ENCODE peak calls at places on chromosome 18, in nine cellular contexts. Q, X, N, T, L, M, A, V and H are unnamed samples.
A peak's percentile ranks its signal among the peaks of the same experiment; 100 is the strongest.

GRCh38 chr18:58687871-58688308 is 16.6 kb downstream of the MALT1 start:
- DNase-seq in Q (no peak), X (peak; percentile 18), N (no peak), T (no peak), L (no peak), M (no peak), A (no peak), V (no peak), H (peak; percentile 41)

GRCh38 chr18:54690198-54690597 is 99.2 kb downstream of the DYNAP start:
- DNase-seq in Q (peak; percentile 73), X (peak; percentile 55), N (no peak), T (peak; percentile 12), L (no peak), M (no peak), A (no peak), V (no peak), H (no peak)

GRCh38 chr18:58045265-58046086 is 1.4 kb downstream of the NEDD4L start:
- DNase-seq in Q (peak; percentile 31), X (peak; percentile 42), N (peak; percentile 65), T (peak; percentile 78), L (peak; percentile 74), M (peak; percentile 83), A (peak; percentile 86), V (peak; percentile 48), H (peak; percentile 6)

GRCh38 chr18:57469884-57470283 is 34.7 kb downstream of the ONECUT2 start:
- DNase-seq in Q (no peak), X (no peak), N (no peak), T (no peak), L (no peak), M (peak; percentile 21), A (peak; percentile 5), V (no peak), H (no peak)

GRCh38 chr18:26495267-26495666 is 53.1 kb downstream of the KCTD1 start:
- DNase-seq in Q (no peak), X (no peak), N (no peak), T (no peak), L (no peak), M (no peak), A (no peak), V (no peak), H (no peak)

GRCh38 chr18:48412339-48412929 is 3.3 kb upstream of the ZBTB7C start:
- DNase-seq in Q (no peak), X (peak; percentile 28), N (peak; percentile 55), T (no peak), L (peak; percentile 67), M (peak; percentile 41), A (peak; percentile 41), V (peak; percentile 62), H (peak; percentile 17)

GRCh38 chr18:76721207-76721996 is 101.0 kb upstream of the ZNF236 start:
- DNase-seq in Q (no peak), X (no peak), N (no peak), T (no peak), L (no peak), M (no peak), A (no peak), V (no peak), H (peak; percentile 96)

GRCh38 chr18:7002107-7002506 is 115.5 kb downstream of the LAMA1 start:
- DNase-seq in Q (no peak), X (no peak), N (peak; percentile 51), T (no peak), L (no peak), M (no peak), A (no peak), V (no peak), H (no peak)

GRCh38 chr18:55419132-55419938 is 168.7 kb downstream of the TCF4 start:
- DNase-seq in Q (peak; percentile 54), X (no peak), N (no peak), T (no peak), L (no peak), M (no peak), A (no peak), V (no peak), H (no peak)

GRCh38 chr18:63848159-63848558 is 39.3 kb upstream of the SERPINB2 start:
- DNase-seq in Q (peak; percentile 75), X (peak; percentile 62), N (no peak), T (peak; percentile 52), L (peak; percentile 74), M (no peak), A (peak; percentile 84), V (peak; percentile 66), H (peak; percentile 7)

GRCh38 chr18:9930299-9930884 is 16.6 kb downstream of the VAPA start:
- DNase-seq in Q (no peak), X (no peak), N (no peak), T (no peak), L (no peak), M (no peak), A (no peak), V (no peak), H (no peak)

GRCh38 chr18:23593720-23594119 is 7.4 kb upstream of the NPC1 start:
- DNase-seq in Q (peak; percentile 87), X (peak; percentile 72), N (no peak), T (peak; percentile 93), L (no peak), M (no peak), A (peak; percentile 95), V (no peak), H (no peak)

GRCh38 chr18:36672437-36673344 is 156.1 kb downstream of the TPGS2 start:
- DNase-seq in Q (peak; percentile 67), X (no peak), N (no peak), T (peak; percentile 99), L (peak; percentile 44), M (peak; percentile 39), A (peak; percentile 25), V (no peak), H (no peak)

GRCh38 chr18:62187543-62188378 is 706 bp downstream of the RELCH start:
- DNase-seq in Q (peak; percentile 21), X (peak; percentile 36), N (peak; percentile 41), T (peak; percentile 33), L (peak; percentile 21), M (peak; percentile 67), A (peak; percentile 32), V (no peak), H (peak; percentile 39)

GRCh38 chr18:22346342-22346967 is 71.3 kb downstream of the CTAGE1 start:
- DNase-seq in Q (peak; percentile 83), X (peak; percentile 93), N (no peak), T (peak; percentile 59), L (no peak), M (peak; percentile 88), A (peak; percentile 73), V (no peak), H (no peak)

GRCh38 chr18:48100712-48101165 is 170.3 kb upstream of the SMAD2 start:
- DNase-seq in Q (no peak), X (no peak), N (peak; percentile 70), T (no peak), L (no peak), M (no peak), A (no peak), V (no peak), H (no peak)

GRCh38 chr18:366466-367053 is 98.7 kb upstream of the THOC1 start:
- DNase-seq in Q (no peak), X (no peak), N (peak; percentile 31), T (no peak), L (no peak), M (no peak), A (no peak), V (no peak), H (no peak)

GRCh38 chr18:363327-364115 is 95.7 kb upstream of the THOC1 start:
- DNase-seq in Q (peak; percentile 20), X (peak; percentile 40), N (no peak), T (no peak), L (no peak), M (no peak), A (peak; percentile 32), V (no peak), H (no peak)

GRCh38 chr18:364221-364620 is 96.4 kb upstream of the THOC1 start:
- DNase-seq in Q (no peak), X (no peak), N (no peak), T (no peak), L (no peak), M (no peak), A (no peak), V (no peak), H (no peak)

GRCh38 chr18:362914-363295 is 95.1 kb upstream of the THOC1 start:
- DNase-seq in Q (no peak), X (no peak), N (no peak), T (no peak), L (no peak), M (no peak), A (no peak), V (no peak), H (no peak)

GRCh38 chr18:365651-366050 is 97.8 kb upstream of the THOC1 start:
- DNase-seq in Q (no peak), X (no peak), N (no peak), T (no peak), L (no peak), M (no peak), A (no peak), V (no peak), H (no peak)
- TF ChIP-seq CTCF in Q (no peak), X (no peak), N (no peak), T (no peak), L (no peak), M (no peak), A (no peak), V (no peak), H (no peak)

DNA sequence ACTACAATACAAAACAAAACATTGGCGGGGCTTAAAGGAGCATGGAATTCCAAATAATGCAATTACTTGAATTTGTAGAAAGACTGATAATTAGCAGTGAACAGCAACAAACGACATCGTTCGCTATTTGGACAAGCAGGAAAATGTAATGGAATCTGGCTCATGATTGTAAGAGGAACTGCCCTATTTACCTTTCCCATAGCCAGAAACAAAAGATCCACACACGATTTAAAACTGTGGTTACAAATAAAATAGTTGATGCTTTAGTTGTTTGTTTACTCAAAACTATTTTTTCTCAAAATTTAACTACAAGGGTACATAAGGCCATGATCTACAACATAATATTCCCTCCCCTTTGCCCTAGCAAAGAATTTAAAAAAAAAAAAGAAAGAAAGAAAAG is 38.1 kb upstream of the RTTN start:
- DNase-seq in Q (no peak), X (peak; percentile 22), N (no peak), T (no peak), L (no peak), M (no peak), A (peak; percentile 73), V (no peak), H (no peak)
- H3K9ac ChIP-seq in Q (no peak overlapping the region), X (no peak overlapping the region), N (no peak overlapping the region), T (no peak overlapping the region), L (no peak overlapping the region), M (no peak overlapping the region), A (peak overlapping the region; percentile 92), V (peak overlapping the region; percentile 41), H (no peak overlapping the region)

GRCh38 chr18:11761553-11761952 is 72.5 kb downstream of the GNAL start:
- DNase-seq in Q (no peak), X (no peak), N (peak; percentile 60), T (no peak), L (no peak), M (no peak), A (peak; percentile 21), V (peak; percentile 8), H (no peak)
- TF ChIP-seq CTCF in Q (no peak), X (no peak), N (peak; percentile 71), T (peak; percentile 56), L (peak; percentile 33), M (no peak), A (peak; percentile 46), V (peak; percentile 61), H (peak; percentile 49)

DNA sequence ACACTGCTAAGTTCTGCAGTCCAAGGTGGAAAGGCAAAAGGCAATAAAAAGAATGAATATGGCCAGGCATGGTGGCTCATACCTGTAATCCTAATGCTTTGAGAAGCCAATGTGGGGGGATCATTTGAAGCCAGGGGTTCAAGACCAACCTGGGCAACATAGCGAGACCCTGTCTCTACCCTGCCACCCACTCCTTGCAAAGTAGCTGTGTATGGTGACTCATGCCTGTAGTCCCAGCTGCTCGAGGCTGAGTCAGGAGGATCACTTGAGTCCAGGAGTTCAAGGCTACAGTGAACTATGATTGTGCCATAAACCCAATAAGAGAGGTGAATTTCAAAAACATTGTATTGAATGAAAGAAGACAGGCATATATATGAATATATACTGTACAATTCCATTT is 2.4 kb downstream of the MYL12B start:
- DNase-seq in Q (peak; percentile 42), X (no peak), N (no peak), T (no peak), L (no peak), M (no peak), A (no peak), V (no peak), H (no peak)
- H3K9ac ChIP-seq in Q (no peak overlapping the region), X (no peak overlapping the region), N (no peak overlapping the region), T (peak overlapping the region; percentile 96), L (no peak overlapping the region), M (no peak overlapping the region), A (no peak overlapping the region), V (peak overlapping the region; percentile 18), H (no peak overlapping the region)